ENCODE peak calls at places on chromosomes 5 and 9, in ten cellular contexts. L, D, P, U, I, R, F, K, O and H are unnamed samples.

GRCh38 chr5:180402716-180403115 is 49.6 kb upstream of the GFPT2 start:
- DNase-seq in L (no peak), D (no peak), P (no peak), U (no peak), I (no peak), R (no peak), F (no peak), K (no peak), O (no peak), H (no peak)

GRCh38 chr5:57863661-57864060 is 381.1 kb upstream of the ACTBL2 start:
- DNase-seq in L (peak; percentile 71), D (peak; percentile 76), P (no peak), U (no peak), I (no peak), R (no peak), F (peak; percentile 72), K (no peak), O (no peak), H (peak; percentile 11)

GRCh38 chr5:27818888-27819287 is 780.5 kb upstream of the CDH9 start:
- DNase-seq in L (no peak), D (no peak), P (no peak), U (no peak), I (no peak), R (peak; percentile 34), F (no peak), K (no peak), O (no peak), H (peak; percentile 25)

GRCh38 chr9:28212979-28213378 is 639.7 kb upstream of the C9orf72 start:
- DNase-seq in L (peak; percentile 78), D (peak; percentile 43), P (no peak), U (no peak), I (peak; percentile 92), R (peak; percentile 90), F (peak; percentile 83), K (no peak), O (no peak), H (peak; percentile 45)

GRCh38 chr5:68182534-68182933 is 33.0 kb upstream of the PIK3R1 start:
- DNase-seq in L (no peak), D (no peak), P (no peak), U (no peak), I (no peak), R (no peak), F (no peak), K (no peak), O (no peak), H (no peak)

GRCh38 chr5:139301766-139302499 is 8.4 kb downstream of the MATR3 start:
- DNase-seq in L (no peak), D (no peak), P (no peak), U (no peak), I (no peak), R (peak; percentile 8), F (no peak), K (no peak), O (no peak), H (no peak)

GRCh38 chr5:79448336-79448735 is 65.6 kb downstream of the HOMER1 start:
- DNase-seq in L (no peak), D (peak; percentile 83), P (no peak), U (no peak), I (peak; percentile 34), R (peak; percentile 85), F (peak; percentile 78), K (no peak), O (no peak), H (peak; percentile 73)

GRCh38 chr5:155850411-155850810 is 476.6 kb upstream of the SGCD start:
- DNase-seq in L (no peak), D (no peak), P (no peak), U (no peak), I (no peak), R (no peak), F (no peak), K (no peak), O (no peak), H (no peak)

GRCh38 chr9:132356276-132356924 is 1.6 kb upstream of the SETX start:
- DNase-seq in L (no peak), D (no peak), P (no peak), U (no peak), I (no peak), R (no peak), F (no peak), K (no peak), O (no peak), H (no peak)

GRCh38 chr9:107422189-107422802 is 67.3 kb downstream of the KLF4 start:
- DNase-seq in L (peak; percentile 59), D (peak; percentile 65), P (no peak), U (peak; percentile 88), I (peak; percentile 10), R (peak; percentile 85), F (peak; percentile 15), K (peak; percentile 84), O (peak; percentile 58), H (peak; percentile 75)

GRCh38 chr9:19108038-19108437 is 5.3 kb upstream of the HAUS6 start:
- DNase-seq in L (no peak), D (no peak), P (no peak), U (no peak), I (no peak), R (no peak), F (no peak), K (no peak), O (no peak), H (no peak)

GRCh38 chr5:32258406-32258805 is 54.3 kb downstream of the MTMR12 start:
- DNase-seq in L (no peak), D (no peak), P (no peak), U (no peak), I (no peak), R (no peak), F (no peak), K (no peak), O (no peak), H (no peak)

GRCh38 chr5:145715412-145715811 is 119.7 kb downstream of the PRELID2 start:
- DNase-seq in L (no peak), D (no peak), P (no peak), U (no peak), I (no peak), R (no peak), F (no peak), K (no peak), O (no peak), H (no peak)

GRCh38 chr9:134585746-134586706 is 55.6 kb upstream of the COL5A1 start:
- DNase-seq in L (peak; percentile 6), D (peak; percentile 80), P (no peak), U (peak; percentile 56), I (no peak), R (peak; percentile 58), F (peak; percentile 78), K (no peak), O (no peak), H (peak; percentile 52)
- TF ChIP-seq CTCF in L (no peak), D (peak; percentile 52), P (no peak), U (no peak), I (no peak), R (peak; percentile 34), F (peak; percentile 8), K (no peak), O (no peak), H (peak; percentile 18)

GRCh38 chr5:116559673-116560164 is 14.9 kb downstream of the SEMA6A start:
- DNase-seq in L (no peak), D (no peak), P (no peak), U (no peak), I (no peak), R (no peak), F (no peak), K (no peak), O (no peak), H (no peak)

GRCh38 chr5:116559239-116559638 is 15.4 kb downstream of the SEMA6A start:
- DNase-seq in L (no peak), D (no peak), P (no peak), U (no peak), I (no peak), R (no peak), F (no peak), K (peak; percentile 55), O (no peak), H (no peak)

GRCh38 chr5:116554764-116555163 is 19.9 kb downstream of the SEMA6A start:
- DNase-seq in L (no peak), D (no peak), P (no peak), U (no peak), I (no peak), R (no peak), F (no peak), K (no peak), O (no peak), H (no peak)

GRCh38 chr5:116561658-116562057 is 13.0 kb downstream of the SEMA6A start:
- DNase-seq in L (no peak), D (no peak), P (no peak), U (no peak), I (no peak), R (no peak), F (no peak), K (no peak), O (no peak), H (no peak)

GRCh38 chr5:116557669-116558271 is 16.9 kb downstream of the SEMA6A start:
- DNase-seq in L (peak; percentile 9), D (peak; percentile 4), P (no peak), U (no peak), I (no peak), R (peak; percentile 54), F (no peak), K (no peak), O (no peak), H (peak; percentile 38)
- TF ChIP-seq CTCF in L (peak; percentile 76), D (peak; percentile 64), P (no peak), U (peak; percentile 2), I (peak; percentile 63), R (peak; percentile 74), F (peak; percentile 55), K (peak; percentile 7), O (peak; percentile 32), H (peak; percentile 71)

DNA sequence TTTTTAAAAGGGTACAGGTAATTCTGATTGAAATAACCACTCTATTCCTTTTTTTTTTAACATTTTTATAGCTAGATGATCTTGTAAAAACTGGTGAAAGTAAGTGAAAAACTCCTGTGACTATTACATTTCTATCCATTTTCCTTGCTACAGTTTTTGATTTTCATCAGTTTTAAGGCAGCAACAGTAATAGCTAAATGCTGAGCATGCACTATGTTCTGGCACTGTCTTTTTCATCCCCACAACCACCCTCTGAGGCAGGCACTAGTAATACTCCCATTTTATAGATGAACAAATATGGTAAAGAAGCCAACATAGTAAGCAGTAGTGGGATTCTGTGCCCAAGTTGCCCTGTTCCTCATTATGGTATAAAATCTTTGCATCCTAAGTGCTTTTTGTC is 113.0 kb upstream of the IL7R start:
- DNase-seq in L (no peak), D (no peak), P (no peak), U (no peak), I (no peak), R (no peak), F (no peak), K (no peak), O (no peak), H (no peak)
- TF ChIP-seq CTCF in L (no peak), D (no peak), P (no peak), U (no peak), I (no peak), R (no peak), F (no peak), K (no peak), O (no peak), H (no peak)

GRCh38 chr5:87900419-87900818 is 368.2 kb downstream of the TMEM161B start:
- DNase-seq in L (no peak), D (no peak), P (no peak), U (no peak), I (no peak), R (no peak), F (peak; percentile 8), K (no peak), O (no peak), H (no peak)

GRCh38 chr5:87899109-87900100 is 369.2 kb downstream of the TMEM161B start:
- DNase-seq in L (no peak), D (no peak), P (no peak), U (no peak), I (no peak), R (peak; percentile 1), F (peak; percentile 77), K (peak; percentile 23), O (peak; percentile 57), H (no peak)
- TF ChIP-seq CTCF in L (no peak), D (no peak), P (no peak), U (no peak), I (no peak), R (no peak), F (no peak), K (no peak), O (no peak), H (no peak)